ENCODE peak calls at places on chromosome 14, in four cellular contexts. R is GM12878, Y is SW 1271, M is DMS153. X is an unnamed sample.

GRCh38 chr14:55354500-55354899 is 57.1 kb downstream of the ATG14 start:
- DNase-seq in R (no peak), Y (peak), M (peak), X (no peak)

GRCh38 chr14:92500491-92500941 is 13.1 kb upstream of the RIN3 start:
- DNase-seq in R (no peak), Y (no peak), M (no peak), X (no peak)

GRCh38 chr14:53533384-53533975 is 380.4 kb upstream of the DDHD1 start:
- DNase-seq in R (no peak), Y (no peak), M (no peak), X (no peak)

GRCh38 chr14:103923863-103924262 is 4.4 kb upstream of the TDRD9 start:
- DNase-seq in R (no peak), Y (no peak), M (no peak), X (no peak)

GRCh38 chr14:45716506-45716905 is 463.5 kb upstream of the MIS18BP1 start:
- DNase-seq in R (no peak), Y (no peak), M (no peak), X (no peak)

GRCh38 chr14:69850086-69850735 is 29.0 kb upstream of the SMOC1 start:
- DNase-seq in R (no peak), Y (no peak), M (peak), X (no peak)

GRCh38 chr14:77663289-77663688 is 44.5 kb downstream of the ALKBH1 start:
- DNase-seq in R (no peak), Y (no peak), M (no peak), X (no peak)

GRCh38 chr14:95220663-95221231 is 63.4 kb upstream of the DICER1 start:
- DNase-seq in R (no peak), Y (no peak), M (no peak), X (no peak)

GRCh38 chr14:67514203-67514607 is 18.9 kb upstream of the PLEKHH1 start:
- DNase-seq in R (no peak), Y (no peak), M (no peak), X (no peak)

GRCh38 chr14:99703381-99703780 is 19.3 kb downstream of the CYP46A1 start:
- DNase-seq in R (no peak), Y (no peak), M (no peak), X (no peak)

GRCh38 chr14:103137721-103138482 is 14.6 kb downstream of the TNFAIP2 start:
- DNase-seq in R (no peak), Y (no peak), M (no peak), X (no peak)

GRCh38 chr14:69153848-69154208 is 909 bp upstream of the DCAF5 start:
- DNase-seq in R (no peak), Y (no peak), M (no peak), X (no peak)

GRCh38 chr14:61343991-61344405 is 22.6 kb downstream of the PRKCH start:
- DNase-seq in R (no peak), Y (no peak), M (no peak), X (no peak)

GRCh38 chr14:95173518-95173917 is 16.2 kb upstream of the DICER1 start:
- DNase-seq in R (no peak), Y (no peak), M (no peak), X (no peak)

GRCh38 chr14:100692859-100693558 is 33.7 kb upstream of the DLK1 start:
- DNase-seq in R (no peak), Y (peak), M (peak), X (peak)

GRCh38 chr14:80047761-80048160 is 163.5 kb downstream of the DIO2 start:
- DNase-seq in R (no peak), Y (no peak), M (no peak), X (no peak)

X was measured in Panc1.